ENCODE peak calls at places on chromosomes 5 and 9, in five cellular contexts. J is GM04503, P is A172, W is aorta, E is heart right ventricle. M is an unnamed sample.

GRCh38 chr9:79686381-79687130 is 114.8 kb downstream of the TLE4 start:
- DNase-seq in J (peak; percentile 90), P (peak; percentile 97), W (peak; percentile 62), E (no peak), M (peak; percentile 88)

GRCh38 chr5:157744055-157745011 is 821 bp downstream of the LSM11 start:
- DNase-seq in J (no peak), P (no peak), W (peak; percentile 61), E (peak; percentile 13), M (no peak)

GRCh38 chr9:135726138-135726853 is 24.3 kb downstream of the KCNT1 start:
- DNase-seq in J (no peak), P (no peak), W (no peak), E (no peak), M (no peak)

GRCh38 chr5:151128817-151129216 is 28.8 kb downstream of the ANXA6 start:
- DNase-seq in J (no peak), P (no peak), W (no peak), E (no peak), M (no peak)

GRCh38 chr9:31314241-31314640 is 1070.2 kb upstream of the ACO1 start:
- DNase-seq in J (no peak), P (no peak), W (no peak), E (no peak), M (no peak)

GRCh38 chr5:179791881-179792611 is 1.7 kb upstream of the LTC4S start:
- DNase-seq in J (no peak), P (no peak), W (peak; percentile 65), E (no peak), M (no peak)

GRCh38 chr9:96021616-96022444 is 146.3 kb downstream of the ERCC6L2 start:
- DNase-seq in J (no peak), P (no peak), W (no peak), E (no peak), M (no peak)

GRCh38 chr5:134784946-134785620 is 26.5 kb downstream of the DDX46 start:
- DNase-seq in J (peak; percentile 63), P (peak; percentile 42), W (no peak), E (no peak), M (no peak)

GRCh38 chr9:107711528-107711927 is 222.0 kb upstream of the KLF4 start:
- DNase-seq in J (peak; percentile 78), P (peak; percentile 95), W (peak; percentile 65), E (no peak), M (peak; percentile 84)

GRCh38 chr9:110143969-110144545 is 63.9 kb downstream of the C9orf152 start:
- DNase-seq in J (no peak), P (no peak), W (no peak), E (no peak), M (no peak)

GRCh38 chr5:128632264-128632663 is 94.2 kb upstream of the FBN2 start:
- DNase-seq in J (no peak), P (peak; percentile 81), W (no peak), E (no peak), M (no peak)

GRCh38 chr9:91902465-91903125 is 47.4 kb downstream of the ROR2 start:
- DNase-seq in J (no peak), P (no peak), W (no peak), E (no peak), M (no peak)

GRCh38 chr5:132260714-132261615 is 3.5 kb downstream of the PDLIM4 start:
- DNase-seq in J (no peak), P (peak; percentile 96), W (peak; percentile 79), E (peak; percentile 74), M (no peak)

GRCh38 chr5:72194846-72195245 is 87.6 kb downstream of the MAP1B start:
- DNase-seq in J (no peak), P (no peak), W (no peak), E (no peak), M (no peak)

GRCh38 chr5:34707451-34708107 is 51.5 kb downstream of the RAI14 start:
- DNase-seq in J (no peak), P (peak; percentile 54), W (no peak), E (no peak), M (no peak)

GRCh38 chr5:30957591-30957990 is 235.9 kb upstream of the CDH6 start:
- DNase-seq in J (no peak), P (no peak), W (no peak), E (no peak), M (no peak)

GRCh38 chr5:168663276-168664004 is 84.3 kb upstream of the PANK3 start:
- DNase-seq in J (no peak), P (no peak), W (no peak), E (no peak), M (no peak)

GRCh38 chr9:104784098-104784497 is 20.2 kb downstream of the NIPSNAP3B start:
- DNase-seq in J (no peak), P (no peak), W (no peak), E (no peak), M (no peak)

GRCh38 chr5:175623086-175623485 is 34.8 kb upstream of the HRH2 start:
- DNase-seq in J (no peak), P (no peak), W (no peak), E (no peak), M (no peak)

GRCh38 chr5:147628054-147628895 is 118.4 kb upstream of the DPYSL3 start:
- DNase-seq in J (peak; percentile 9), P (peak; percentile 76), W (no peak), E (peak; percentile 62), M (peak; percentile 16)

GRCh38 chr5:137487600-137487999 is 11.5 kb downstream of the SPOCK1 start:
- DNase-seq in J (peak; percentile 85), P (no peak), W (peak; percentile 60), E (no peak), M (peak; percentile 74)

GRCh38 chr5:134510970-134511795 is 14.3 kb upstream of the JADE2 start:
- DNase-seq in J (no peak), P (peak; percentile 73), W (peak; percentile 38), E (no peak), M (no peak)

GRCh38 chr9:91253488-91253887 is 108.2 kb downstream of the AUH start:
- DNase-seq in J (no peak), P (peak; percentile 10), W (no peak), E (no peak), M (no peak)

GRCh38 chr5:527646-528591 is 3.7 kb upstream of the SLC9A3 start:
- DNase-seq in J (no peak), P (no peak), W (peak; percentile 44), E (no peak), M (no peak)

GRCh38 chr5:56323505-56323904 is 90.4 kb upstream of the ANKRD55 start:
- DNase-seq in J (no peak), P (peak; percentile 82), W (no peak), E (no peak), M (peak; percentile 24)

GRCh38 chr5:157657516-157657915 is 5.3 kb upstream of the SOX30 start:
- DNase-seq in J (no peak), P (no peak), W (no peak), E (no peak), M (no peak)

GRCh38 chr5:64026493-64026892 is 64.2 kb upstream of the HTR1A start:
- DNase-seq in J (no peak), P (no peak), W (no peak), E (no peak), M (no peak)

GRCh38 chr5:179382486-179382885 is 37.2 kb upstream of the ADAMTS2 start:
- DNase-seq in J (no peak), P (no peak), W (no peak), E (no peak), M (no peak)

GRCh38 chr5:140111859-140112551 is 1.9 kb upstream of the PURA start:
- DNase-seq in J (no peak), P (no peak), W (no peak), E (no peak), M (no peak)